ENCODE peak calls at places on chromosomes 5 and 9, in four cellular contexts. One of them, this sample, is unnamed.

GRCh38 chr9:136977223-136978072 is at the start of gene PTGDS:
- DNase-seq in A549: no peak
- DNase-seq in heart left ventricle: peak; percentile 86
- DNase-seq in GM10248: no peak
- DNase-seq in this sample: no peak

GRCh38 chr9:35629597-35629996 is 11.4 kb upstream of the CD72 start:
- DNase-seq in GM10248: no peak
- DNase-seq in heart left ventricle: no peak
- DNase-seq in A549: no peak
- DNase-seq in this sample: no peak

GRCh38 chr5:180119031-180119885 is 47.7 kb upstream of the RNF130 start:
- DNase-seq in heart left ventricle: no peak
- DNase-seq in A549: no peak
- DNase-seq in GM10248: no peak
- DNase-seq in this sample: no peak

GRCh38 chr5:134561871-134562296 is 36.4 kb downstream of the JADE2 start:
- DNase-seq in GM10248: no peak
- DNase-seq in heart left ventricle: no peak
- DNase-seq in A549: peak; percentile 48
- DNase-seq in this sample: peak; percentile 44

GRCh38 chr5:34474573-34475021 is 181.5 kb upstream of the RAI14 start:
- DNase-seq in heart left ventricle: no peak
- DNase-seq in GM10248: peak; percentile 58
- DNase-seq in A549: peak; percentile 57
- DNase-seq in this sample: peak; percentile 60

GRCh38 chr9:94672811-94673487 is 33.6 kb upstream of the FBP1 start:
- DNase-seq in A549: no peak
- DNase-seq in GM10248: no peak
- DNase-seq in heart left ventricle: no peak
- DNase-seq in this sample: peak; percentile 81

GRCh38 chr5:17340363-17340762 is 122.9 kb downstream of the BASP1 start:
- DNase-seq in A549: no peak
- DNase-seq in heart left ventricle: no peak
- DNase-seq in GM10248: no peak
- DNase-seq in this sample: no peak

GRCh38 chr9:13607746-13608445 is 328.4 kb upstream of the MPDZ start:
- DNase-seq in A549: no peak
- DNase-seq in heart left ventricle: no peak
- DNase-seq in GM10248: no peak
- DNase-seq in this sample: no peak

GRCh38 chr5:174378116-174378874 is 332.8 kb downstream of the NSG2 start:
- DNase-seq in heart left ventricle: no peak
- DNase-seq in GM10248: no peak
- DNase-seq in A549: no peak
- DNase-seq in this sample: no peak

GRCh38 chr5:63928451-63928850 is 33.8 kb downstream of the HTR1A start:
- DNase-seq in GM10248: no peak
- DNase-seq in A549: no peak
- DNase-seq in heart left ventricle: no peak
- DNase-seq in this sample: no peak

GRCh38 chr5:113825143-113825542 is 311.6 kb downstream of the YTHDC2 start:
- DNase-seq in heart left ventricle: no peak
- DNase-seq in GM10248: no peak
- DNase-seq in A549: no peak
- DNase-seq in this sample: no peak

GRCh38 chr5:96384353-96384752 is 48.7 kb downstream of the PCSK1 start:
- DNase-seq in heart left ventricle: peak; percentile 67
- DNase-seq in GM10248: no peak
- DNase-seq in A549: peak; percentile 35
- DNase-seq in this sample: peak; percentile 79

GRCh38 chr9:72203205-72203803 is 54.1 kb downstream of the GDA start:
- DNase-seq in GM10248: peak; percentile 35
- DNase-seq in heart left ventricle: no peak
- DNase-seq in A549: peak; percentile 64
- DNase-seq in this sample: peak; percentile 38

GRCh38 chr5:19555876-19556275 is 432.1 kb downstream of the CDH18 start:
- DNase-seq in heart left ventricle: no peak
- DNase-seq in GM10248: no peak
- DNase-seq in A549: no peak
- DNase-seq in this sample: no peak

GRCh38 chr5:88675758-88676636 is 207.0 kb downstream of the MEF2C start:
- DNase-seq in heart left ventricle: no peak
- DNase-seq in A549: peak; percentile 50
- DNase-seq in GM10248: no peak
- DNase-seq in this sample: no peak

GRCh38 chr9:31500422-31500821 is 884.0 kb upstream of the ACO1 start:
- DNase-seq in A549: no peak
- DNase-seq in GM10248: no peak
- DNase-seq in heart left ventricle: no peak
- DNase-seq in this sample: no peak

GRCh38 chr5:80125962-80126480 is 90.9 kb downstream of the THBS4 start:
- DNase-seq in A549: no peak
- DNase-seq in GM10248: peak; percentile 41
- DNase-seq in heart left ventricle: no peak
- DNase-seq in this sample: peak; percentile 84

GRCh38 chr9:77457916-77458592 is 190.1 kb downstream of the GNA14 start:
- DNase-seq in heart left ventricle: peak; percentile 51
- DNase-seq in GM10248: peak; percentile 75
- DNase-seq in A549: peak; percentile 72
- DNase-seq in this sample: peak; percentile 48

GRCh38 chr9:63859475-63860215 is 1425.4 kb downstream of the FOXD4L5 start:
- DNase-seq in A549: peak; percentile 30
- DNase-seq in heart left ventricle: peak; percentile 20
- DNase-seq in GM10248: peak; percentile 47
- DNase-seq in this sample: peak; percentile 31

GRCh38 chr9:77085416-77085815 is 66.0 kb downstream of the FOXB2 start:
- DNase-seq in A549: no peak
- DNase-seq in GM10248: no peak
- DNase-seq in heart left ventricle: no peak
- DNase-seq in this sample: peak; percentile 16

GRCh38 chr5:75509956-75510355 is 1.5 kb downstream of the CERT1 start:
- DNase-seq in heart left ventricle: no peak
- DNase-seq in A549: no peak
- DNase-seq in GM10248: no peak
- DNase-seq in this sample: peak; percentile 35

GRCh38 chr5:176501333-176501732 is 35.9 kb downstream of the RNF44 start:
- DNase-seq in A549: no peak
- DNase-seq in GM10248: no peak
- DNase-seq in heart left ventricle: no peak
- DNase-seq in this sample: peak; percentile 77

DNA sequence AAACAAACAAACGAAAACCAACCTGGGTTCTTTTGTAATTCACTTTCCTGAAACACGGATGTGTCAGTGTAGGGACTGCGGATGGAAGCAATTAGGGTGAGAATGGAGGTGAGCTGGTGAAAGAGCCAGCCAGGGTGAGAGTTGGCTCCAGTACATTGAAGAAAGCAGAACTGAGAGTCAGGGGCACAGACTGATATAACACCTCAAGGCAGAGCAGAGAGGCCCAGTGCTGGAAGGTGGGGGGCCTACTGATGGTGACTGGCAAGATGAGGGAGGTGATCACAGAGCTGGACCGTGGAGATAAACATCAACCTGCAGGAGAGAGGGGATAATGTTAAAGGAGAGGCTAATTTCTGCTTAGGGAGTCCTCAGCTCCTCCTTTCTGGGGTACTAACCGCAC is 221.1 kb downstream of the MAN2A1 start:
- DNase-seq in heart left ventricle: no peak
- DNase-seq in A549: no peak
- DNase-seq in GM10248: no peak
- DNase-seq in this sample: no peak
- TF ChIP-seq CTCF in heart left ventricle: no peak
- TF ChIP-seq CTCF in A549: no peak
- TF ChIP-seq CTCF in GM10248: no peak
- TF ChIP-seq CTCF in this sample: no peak

GRCh38 chr9:128409998-128410397 is 10.7 kb upstream of the CERCAM start:
- DNase-seq in GM10248: no peak
- DNase-seq in heart left ventricle: no peak
- DNase-seq in A549: no peak
- DNase-seq in this sample: peak; percentile 39

GRCh38 chr9:128411373-128412119 is 9.1 kb upstream of the CERCAM start:
- DNase-seq in GM10248: no peak
- DNase-seq in heart left ventricle: no peak
- DNase-seq in A549: no peak
- DNase-seq in this sample: no peak

GRCh38 chr9:128414461-128414860 is 6.2 kb upstream of the CERCAM start:
- DNase-seq in heart left ventricle: no peak
- DNase-seq in A549: peak; percentile 64
- DNase-seq in GM10248: no peak
- DNase-seq in this sample: no peak

GRCh38 chr9:128409450-128409849 is 11.2 kb upstream of the CERCAM start:
- DNase-seq in A549: no peak
- DNase-seq in GM10248: no peak
- DNase-seq in heart left ventricle: no peak
- DNase-seq in this sample: no peak

GRCh38 chr9:128412120-128412790 is 8.4 kb upstream of the CERCAM start:
- DNase-seq in heart left ventricle: no peak
- DNase-seq in GM10248: no peak
- DNase-seq in A549: peak; percentile 30
- DNase-seq in this sample: peak; percentile 28
- TF ChIP-seq CTCF in heart left ventricle: peak; percentile 58
- TF ChIP-seq CTCF in GM10248: peak; percentile 50
- TF ChIP-seq CTCF in A549: peak; percentile 42
- TF ChIP-seq CTCF in this sample: peak; percentile 78

GRCh38 chr5:161851691-161852299 is 3.9 kb downstream of the GABRA1 start:
- DNase-seq in heart left ventricle: no peak
- DNase-seq in GM10248: no peak
- DNase-seq in A549: peak; percentile 2
- DNase-seq in this sample: no peak
- TF ChIP-seq CTCF in heart left ventricle: no peak
- TF ChIP-seq CTCF in GM10248: peak; percentile 22
- TF ChIP-seq CTCF in A549: peak; percentile 41
- TF ChIP-seq CTCF in this sample: no peak

DNA sequence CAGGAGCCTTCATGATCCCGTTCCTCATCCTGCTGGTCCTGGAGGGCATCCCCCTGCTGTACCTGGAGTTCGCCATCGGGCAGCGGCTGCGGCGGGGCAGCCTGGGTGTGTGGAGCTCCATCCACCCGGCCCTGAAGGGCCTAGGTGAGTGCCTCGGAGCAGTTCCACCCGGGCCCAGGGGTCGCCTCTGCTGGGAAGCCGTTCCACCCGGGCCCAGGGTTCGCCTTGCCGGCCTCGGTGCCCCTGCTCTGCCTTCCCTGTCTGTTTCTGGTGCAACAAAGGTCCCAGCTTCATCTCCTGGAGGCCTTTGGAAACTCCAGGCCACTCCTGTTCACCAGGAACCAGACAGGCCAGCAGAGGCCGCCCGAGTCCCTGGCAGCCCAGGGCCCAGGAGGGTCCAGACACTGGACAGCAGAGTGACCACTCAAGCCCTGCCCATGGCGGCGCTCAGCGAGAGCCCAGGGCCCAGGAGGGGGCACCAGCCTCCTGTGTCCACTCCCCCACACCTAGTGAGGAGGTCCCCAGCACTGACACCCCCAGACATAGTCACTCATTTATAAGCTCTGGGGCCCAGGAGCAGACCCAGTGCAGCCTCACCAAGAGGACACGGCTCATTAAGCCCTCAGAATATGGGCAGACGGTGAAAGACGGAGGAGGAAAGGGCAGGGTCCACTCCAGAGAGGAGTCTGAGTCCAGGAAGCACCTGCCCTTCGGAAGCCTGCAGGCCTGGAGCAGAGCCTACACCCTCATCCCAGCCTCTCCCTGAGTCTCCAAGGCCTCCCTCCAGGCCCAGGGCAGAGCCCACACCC is 7.6 kb downstream of the SLC6A19 start:
- DNase-seq in GM10248: no peak
- DNase-seq in A549: peak; percentile 59
- DNase-seq in heart left ventricle: no peak
- DNase-seq in this sample: no peak
- TF ChIP-seq CTCF in GM10248: peak; percentile 21
- TF ChIP-seq CTCF in A549: peak; percentile 63
- TF ChIP-seq CTCF in heart left ventricle: no peak
- TF ChIP-seq CTCF in this sample: peak; percentile 57

GRCh38 chr9:124613849-124614248 is 106.7 kb upstream of the NR5A1 start:
- DNase-seq in GM10248: no peak
- DNase-seq in A549: no peak
- DNase-seq in heart left ventricle: no peak
- DNase-seq in this sample: no peak
- TF ChIP-seq CTCF in GM10248: no peak
- TF ChIP-seq CTCF in A549: no peak
- TF ChIP-seq CTCF in heart left ventricle: no peak
- TF ChIP-seq CTCF in this sample: no peak

DNA sequence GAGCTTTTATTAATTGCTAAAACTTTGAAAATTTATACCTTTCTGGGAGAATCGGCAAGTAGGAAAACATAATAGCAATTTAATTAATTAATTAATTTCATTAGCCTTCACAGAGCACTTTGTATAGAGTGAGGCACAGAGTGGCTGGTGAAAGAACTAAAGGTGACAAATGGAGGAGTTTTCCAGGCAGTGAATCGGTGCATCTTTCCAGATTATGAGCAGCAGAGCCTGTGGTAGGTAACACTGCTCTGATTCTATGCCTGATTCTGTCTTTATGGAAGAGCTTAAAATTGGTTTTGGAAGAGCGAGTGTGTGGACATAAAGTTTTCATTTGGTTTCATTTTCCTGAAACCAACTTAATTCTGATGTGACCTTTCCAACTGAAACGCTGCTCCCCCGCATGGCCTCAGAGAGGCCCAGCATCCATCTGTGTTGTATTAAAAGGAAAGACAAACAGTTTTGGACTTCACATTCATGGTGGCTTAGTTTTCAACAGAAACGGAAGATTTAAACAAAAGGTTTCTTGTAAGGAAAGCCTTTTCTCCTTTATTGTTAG is 188.9 kb upstream of the RPS23 start:
- DNase-seq in GM10248: no peak
- DNase-seq in heart left ventricle: no peak
- DNase-seq in A549: no peak
- DNase-seq in this sample: peak; percentile 38
- TF ChIP-seq CTCF in GM10248: no peak
- TF ChIP-seq CTCF in heart left ventricle: no peak
- TF ChIP-seq CTCF in A549: no peak
- TF ChIP-seq CTCF in this sample: peak; percentile 58

GRCh38 chr9:98806394-98807069 is 938 bp upstream of the GALNT12 start:
- DNase-seq in A549: no peak
- DNase-seq in heart left ventricle: no peak
- DNase-seq in GM10248: no peak
- DNase-seq in this sample: peak; percentile 18
- TF ChIP-seq CTCF in A549: peak; percentile 45
- TF ChIP-seq CTCF in heart left ventricle: no peak
- TF ChIP-seq CTCF in GM10248: no peak
- TF ChIP-seq CTCF in this sample: peak; percentile 61

GRCh38 chr9:88074931-88075330 is 63.3 kb downstream of the SPATA31C2 start:
- DNase-seq in GM10248: no peak
- DNase-seq in heart left ventricle: no peak
- DNase-seq in A549: no peak
- DNase-seq in this sample: no peak

GRCh38 chr9:88077071-88077617 is 61.1 kb downstream of the SPATA31C2 start:
- DNase-seq in heart left ventricle: no peak
- DNase-seq in A549: no peak
- DNase-seq in GM10248: no peak
- DNase-seq in this sample: no peak

GRCh38 chr9:88075966-88076285 is 62.3 kb downstream of the SPATA31C2 start:
- DNase-seq in GM10248: no peak
- DNase-seq in A549: no peak
- DNase-seq in heart left ventricle: no peak
- DNase-seq in this sample: no peak

GRCh38 chr9:88072831-88073365 is 65.4 kb downstream of the SPATA31C2 start:
- DNase-seq in GM10248: no peak
- DNase-seq in A549: no peak
- DNase-seq in heart left ventricle: no peak
- DNase-seq in this sample: peak; percentile 37

GRCh38 chr9:88076286-88077070 is 61.8 kb downstream of the SPATA31C2 start:
- DNase-seq in A549: peak; percentile 87
- DNase-seq in GM10248: no peak
- DNase-seq in heart left ventricle: peak; percentile 61
- DNase-seq in this sample: peak; percentile 55
- TF ChIP-seq CTCF in A549: peak; percentile 35
- TF ChIP-seq CTCF in GM10248: no peak
- TF ChIP-seq CTCF in heart left ventricle: no peak
- TF ChIP-seq CTCF in this sample: no peak